ENCODE peak calls at places on chromosomes 5 and 9, in four cellular contexts. I, Y, D and R are unnamed samples.

GRCh38 chr5:41778410-41778809 is 91.8 kb downstream of the OXCT1 start:
- DNase-seq in I (no peak), D (no peak), Y (no peak), R (no peak)

GRCh38 chr9:93587284-93587650 is 10.9 kb downstream of the PHF2 start:
- DNase-seq in Y (no peak), I (no peak), D (no peak), R (no peak)

GRCh38 chr5:150503977-150504620 is 3.8 kb upstream of the NDST1 start:
- DNase-seq in I (no peak), D (no peak), Y (no peak), R (no peak)

GRCh38 chr5:173320259-173320658 is 8.0 kb downstream of the STC2 start:
- DNase-seq in I (no peak), Y (no peak), D (peak; percentile 81), R (no peak)

GRCh38 chr9:117094493-117094892 is 320.4 kb downstream of the ASTN2 start:
- DNase-seq in Y (no peak), I (peak; percentile 28), D (no peak), R (no peak)

GRCh38 chr9:38318755-38319495 is 73.6 kb upstream of the ALDH1B1 start:
- DNase-seq in D (no peak), Y (no peak), I (peak; percentile 35), R (no peak)

GRCh38 chr9:21624675-21625477 is 142.8 kb upstream of the IFNE start:
- DNase-seq in I (no peak), D (no peak), Y (no peak), R (no peak)

GRCh38 chr5:1325870-1326546 is 18.9 kb downstream of the CLPTM1L start:
- DNase-seq in D (no peak), Y (no peak), I (no peak), R (no peak)

GRCh38 chr5:158487156-158487555 is 612.6 kb downstream of the EBF1 start:
- DNase-seq in Y (no peak), I (no peak), D (no peak), R (no peak)

GRCh38 chr5:31944683-31945445 is 229.3 kb downstream of the GOLPH3 start:
- DNase-seq in Y (no peak), I (no peak), D (no peak), R (no peak)

GRCh38 chr5:143165049-143165448 is 238.4 kb downstream of the NR3C1 start:
- DNase-seq in D (no peak), I (no peak), Y (no peak), R (no peak)

GRCh38 chr9:37925006-37925405 is 21.1 kb upstream of the SLC25A51 start:
- DNase-seq in D (peak; percentile 34), Y (no peak), I (no peak), R (no peak)

GRCh38 chr5:75051217-75051751 is 1.1 kb downstream of the GCNT4 start:
- DNase-seq in Y (peak; percentile 6), I (no peak), D (no peak), R (no peak)

GRCh38 chr9:69324549-69325401 is at the start of gene ENTREP1:
- DNase-seq in I (peak; percentile 86), Y (peak; percentile 61), D (peak; percentile 84), R (no peak)

GRCh38 chr5:73654171-73654811 is 28.3 kb downstream of the ARHGEF28 start:
- DNase-seq in Y (no peak), D (no peak), I (no peak), R (no peak)

GRCh38 chr5:94174748-94175411 is 433.5 kb upstream of the POU5F2 start:
- DNase-seq in D (no peak), Y (no peak), I (no peak), R (no peak)

GRCh38 chr5:68544656-68545565 is 329.4 kb downstream of the PIK3R1 start:
- DNase-seq in I (no peak), D (no peak), Y (no peak), R (no peak)

GRCh38 chr5:154355141-154355611 is 90.6 kb upstream of the SAP30L start:
- DNase-seq in Y (no peak), I (no peak), D (peak; percentile 63), R (no peak)

GRCh38 chr9:114299286-114300152 is 23.4 kb upstream of the ORM1 start:
- DNase-seq in Y (no peak), D (no peak), I (no peak), R (no peak)

GRCh38 chr9:129776938-129777768 is 24.3 kb upstream of the PTGES start:
- DNase-seq in D (peak; percentile 95), Y (peak; percentile 70), I (no peak), R (peak; percentile 81)

GRCh38 chr9:136615631-136616306 is 46.9 kb upstream of the EGFL7 start:
- DNase-seq in I (no peak), Y (no peak), D (no peak), R (no peak)

GRCh38 chr5:158406884-158407790 is 548.2 kb upstream of the CLINT1 start:
- DNase-seq in D (no peak), Y (no peak), I (no peak), R (no peak)

GRCh38 chr9:116270559-116270958 is 117.0 kb downstream of the PAPPA start:
- DNase-seq in I (no peak), Y (no peak), D (no peak), R (no peak)

GRCh38 chr5:134242146-134242545 is 16.3 kb upstream of the PPP2CA start:
- DNase-seq in D (no peak), I (no peak), Y (no peak), R (no peak)

GRCh38 chr9:35813434-35814105 is 1.3 kb downstream of the HINT2 start:
- DNase-seq in D (no peak), Y (no peak), I (no peak), R (no peak)

GRCh38 chr5:115086473-115086872 is 83.2 kb downstream of the TRIM36 start:
- DNase-seq in Y (no peak), I (no peak), D (no peak), R (no peak)

GRCh38 chr5:158084292-158084691 is 225.3 kb upstream of the CLINT1 start:
- DNase-seq in D (no peak), Y (no peak), I (no peak), R (no peak)